ENCODE peak calls at places on chromosomes 16 and 17, in eight cellular contexts. F is Peyer's patch, G is thyroid gland, X is HAP-1, K is stomach, Z is prostate gland, B is thoracic aorta, M is tibial nerve. D is an unnamed sample. For H3K27me3 and H3K36me3, the result is how much of the 10 kb centered on the place peaks cover.

GRCh38 chr17:55731586-55732250 is 9.1 kb upstream of the TMEM100 start:
- DNase-seq in F (no peak), G (peak), X (no peak), K (no peak), Z (no peak), B (no peak), M (peak), D (no peak)

GRCh38 chr17:81651692-81652091 is 4.7 kb downstream of the PDE6G start:
- DNase-seq in F (no peak), G (peak), X (no peak), K (no peak), Z (no peak), B (no peak), M (no peak), D (peak)

GRCh38 chr17:63345598-63345997 is 100.5 kb downstream of the CYB561 start:
- DNase-seq in F (no peak), G (no peak), X (no peak), K (no peak), Z (no peak), B (no peak), M (no peak), D (no peak)

GRCh38 chr17:10233157-10233556 is 34.8 kb upstream of the GAS7 start:
- DNase-seq in F (no peak), G (no peak), X (no peak), K (no peak), Z (no peak), B (no peak), M (no peak), D (no peak)

GRCh38 chr17:1264196-1264595 is 6.0 kb upstream of the BHLHA9 start:
- DNase-seq in F (no peak), G (no peak), X (no peak), K (no peak), Z (no peak), B (no peak), M (no peak), D (no peak)

GRCh38 chr16:19555938-19556778 is 655 bp downstream of the VPS35L start:
- DNase-seq in F (no peak), G (no peak), X (peak), K (no peak), Z (no peak), B (no peak), M (no peak), D (peak)

GRCh38 chr17:17782425-17783120 is 54.2 kb downstream of the SREBF1 start:
- DNase-seq in F (no peak), G (peak), X (peak), K (peak), Z (no peak), B (no peak), M (no peak), D (no peak)

GRCh38 chr17:81426676-81427445 is 31.6 kb downstream of the BAHCC1 start:
- DNase-seq in F (no peak), G (no peak), X (no peak), K (peak), Z (no peak), B (no peak), M (no peak), D (no peak)

GRCh38 chr17:50396261-50397110 is 837 bp downstream of the LRRC59 start:
- DNase-seq in F (no peak), G (peak), X (peak), K (peak), Z (peak), B (peak), M (no peak), D (peak)

GRCh38 chr16:31876955-31877828 is 3.6 kb downstream of the ZNF267 start:
- DNase-seq in F (no peak), G (peak), X (no peak), K (no peak), Z (no peak), B (no peak), M (no peak), D (peak)

GRCh38 chr16:79609861-79610260 is 9.3 kb upstream of the MAF start:
- DNase-seq in F (no peak), G (peak), X (no peak), K (no peak), Z (peak), B (no peak), M (no peak), D (peak)

GRCh38 chr17:79905832-79906231 is 66.6 kb upstream of the CBX4 start:
- DNase-seq in F (no peak), G (no peak), X (peak), K (no peak), Z (no peak), B (no peak), M (no peak), D (no peak)

GRCh38 chr17:40542562-40543411 is 22.5 kb downstream of the CCR7 start:
- DNase-seq in F (no peak), G (no peak), X (no peak), K (peak), Z (no peak), B (no peak), M (peak), D (no peak)

GRCh38 chr17:79633937-79634813 is 23.3 kb upstream of the RBFOX3 start:
- DNase-seq in F (no peak), G (no peak), X (no peak), K (peak), Z (no peak), B (no peak), M (no peak), D (no peak)

GRCh38 chr16:10182186-10182683 is at the start of gene GRIN2A:
- DNase-seq in F (no peak), G (no peak), X (no peak), K (no peak), Z (no peak), B (no peak), M (no peak), D (no peak)
- H3K4me3 ChIP-seq in F (no peak), G (no peak), X (no peak), K (peak), Z (no peak), B (peak), M (peak), D (peak)

GRCh38 chr16:56914896-56915295 is 17.0 kb upstream of the HERPUD1 start:
- DNase-seq in F (no peak), G (no peak), X (no peak), K (no peak), Z (no peak), B (no peak), M (no peak), D (no peak)
- H3K27me3 ChIP-seq in F (under half), G (under half), X (under half), K (under half), Z (under half), B (under half), M (under half), D (under half)

DNA sequence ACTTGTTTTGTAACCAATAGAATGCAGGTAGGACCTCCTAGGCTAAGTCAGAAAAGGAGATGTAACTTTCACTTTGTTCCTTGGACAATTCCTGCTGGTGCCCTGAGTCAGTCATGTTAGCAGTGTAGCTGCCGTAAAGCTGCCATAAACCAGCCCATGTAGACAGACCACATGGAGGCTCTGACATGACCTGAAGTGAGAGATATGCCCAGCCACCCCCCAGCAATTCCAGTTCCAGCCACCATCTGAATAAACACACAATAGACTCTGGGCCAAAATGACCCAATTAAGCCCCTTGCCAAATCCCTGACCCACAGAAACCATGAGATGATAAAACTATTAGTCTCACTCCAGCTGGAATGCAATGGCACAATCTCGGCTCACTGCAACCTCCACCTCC is 20.6 kb downstream of the SMURF2 start:
- DNase-seq in F (no peak), G (peak), X (peak), K (no peak), Z (no peak), B (no peak), M (no peak), D (peak)
- H3K36me3 ChIP-seq in F (under half), G (under half), X (under half), K (under half), Z (under half), B (under half), M (under half), D (half or more)

GRCh38 chr16:1536601-1537000 is 3.1 kb downstream of the TMEM204 start:
- DNase-seq in F (no peak), G (no peak), X (no peak), K (no peak), Z (no peak), B (no peak), M (no peak), D (no peak)

GRCh38 chr16:1534021-1535020 is 855 bp downstream of the TMEM204 start:
- DNase-seq in F (no peak), G (no peak), X (no peak), K (no peak), Z (no peak), B (no peak), M (no peak), D (no peak)

GRCh38 chr16:1533443-1533951 is at the start of gene TMEM204:
- DNase-seq in F (peak), G (peak), X (no peak), K (peak), Z (no peak), B (no peak), M (peak), D (peak)

GRCh38 chr16:1537138-1537577 is 3.7 kb downstream of the TMEM204 start:
- DNase-seq in F (no peak), G (no peak), X (no peak), K (no peak), Z (no peak), B (no peak), M (no peak), D (no peak)

DNA sequence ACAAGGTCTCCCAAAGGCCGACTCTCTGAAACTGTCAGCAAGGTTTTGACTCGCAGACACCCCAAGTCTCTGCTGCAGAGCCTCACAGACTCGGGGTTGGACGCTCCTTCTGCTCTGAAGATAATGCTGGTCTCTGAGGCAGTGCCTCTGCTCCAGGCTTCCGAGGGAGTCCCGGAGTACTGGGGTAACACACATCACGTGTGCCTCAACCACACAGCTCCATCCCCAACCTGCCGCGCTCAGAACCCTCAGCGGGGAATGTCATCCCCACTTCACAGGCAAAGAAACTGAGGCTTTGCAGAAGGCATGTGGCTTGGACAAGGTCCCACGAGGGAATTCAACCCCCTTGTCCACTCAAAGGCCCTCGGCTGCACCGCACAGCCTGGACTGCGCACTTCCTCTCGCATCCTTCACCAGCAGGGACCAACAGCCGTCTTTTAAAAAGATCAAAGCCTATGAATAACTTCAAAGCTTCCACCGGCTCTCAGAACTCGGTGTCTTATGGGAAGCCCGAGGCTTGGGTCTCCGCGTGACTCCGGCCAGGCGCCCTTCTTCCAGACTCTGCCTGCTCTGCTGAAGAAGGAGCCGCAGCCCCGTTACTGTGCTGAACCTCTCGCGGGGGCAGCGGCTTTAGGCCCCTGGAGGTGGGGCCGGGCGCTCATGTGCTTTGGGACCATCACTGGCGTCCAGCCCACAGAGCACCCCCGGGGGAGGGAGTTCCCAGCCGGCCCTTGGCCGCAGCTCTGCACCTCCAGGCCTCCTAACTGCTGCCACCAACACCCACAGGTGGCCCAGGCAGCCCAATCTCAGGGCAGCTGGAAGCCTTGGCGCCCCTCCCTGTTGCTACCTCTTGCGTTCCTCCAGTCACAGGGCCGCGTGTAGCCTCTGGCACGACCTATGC is 2.2 kb downstream of the TMEM204 start:
- DNase-seq in F (no peak), G (no peak), X (no peak), K (no peak), Z (no peak), B (no peak), M (no peak), D (no peak)
- H3K4me3 ChIP-seq in F (peak), G (no peak), X (no peak), K (peak), Z (peak), B (peak), M (peak), D (no peak)

DNA sequence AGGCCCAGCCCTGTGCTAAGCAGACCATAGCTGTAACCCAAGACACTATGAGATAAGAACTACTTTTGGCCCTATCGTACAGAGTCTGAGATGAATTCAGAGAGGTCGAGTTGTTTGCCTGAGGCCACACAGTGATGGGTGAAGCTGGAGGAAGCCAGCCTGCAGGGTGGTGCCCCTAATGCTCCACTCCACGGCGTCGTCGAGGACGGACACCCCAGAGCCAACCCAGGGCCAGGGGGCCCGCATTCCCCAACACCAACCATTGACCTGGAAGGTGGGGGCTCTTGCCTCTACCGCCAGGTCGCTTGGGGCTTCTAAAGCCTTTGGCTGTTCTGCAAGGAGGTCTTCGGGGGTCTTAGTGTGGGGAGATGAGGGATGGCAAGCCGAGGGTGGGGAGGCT is 84.1 kb downstream of the IRF8 start:
- DNase-seq in F (no peak), G (no peak), X (no peak), K (no peak), Z (no peak), B (no peak), M (no peak), D (no peak)
- H3K27me3 ChIP-seq in F (under half), G (under half), X (under half), K (under half), Z (under half), B (under half), M (under half), D (under half)

D was measured in MG63.